ENCODE peak calls at places on chromosomes 7 and 10, in five cellular contexts. N is cardiac fibroblast; J is GOT3; T is OCI-LY7; M is effector CD4-positive, alpha-beta T cell. I is an unnamed sample.

GRCh38 chr7:18619311-18619710 is 123.8 kb downstream of the HDAC9 start:
- DNase-seq in N (no peak), J (no peak), T (no peak), M (no peak), I (no peak)

GRCh38 chr10:13812804-13813203 is 226.0 kb downstream of the PRPF18 start:
- DNase-seq in N (no peak), J (no peak), T (no peak), M (no peak), I (no peak)

GRCh38 chr10:50613726-50614443 is 9.9 kb downstream of the SGMS1 start:
- DNase-seq in N (no peak), J (no peak), T (no peak), M (no peak), I (no peak)

GRCh38 chr10:32271617-32272016 is 75.3 kb downstream of the EPC1 start:
- DNase-seq in N (peak; percentile 57), J (no peak), T (no peak), M (no peak), I (no peak)

GRCh38 chr10:114507449-114507848 is 103.1 kb upstream of the AFAP1L2 start:
- DNase-seq in N (no peak), J (no peak), T (no peak), M (no peak), I (no peak)

GRCh38 chr10:5951167-5951711 is 26.1 kb downstream of the IL15RA start:
- DNase-seq in N (peak; percentile 60), J (no peak), T (no peak), M (no peak), I (no peak)

GRCh38 chr10:95183132-95183450 is 10.9 kb upstream of the ACSM6 start:
- DNase-seq in N (peak; percentile 35), J (no peak), T (peak; percentile 32), M (no peak), I (no peak)

GRCh38 chr7:106418094-106418493 is 133.3 kb upstream of the NAMPT start:
- DNase-seq in N (peak; percentile 85), J (no peak), T (no peak), M (no peak), I (no peak)

GRCh38 chr10:106931159-106931852 is 233.2 kb downstream of the SORCS1 start:
- DNase-seq in N (no peak), J (no peak), T (no peak), M (no peak), I (no peak)

GRCh38 chr10:73991846-73992245 is 6.1 kb upstream of the VCL start:
- DNase-seq in N (no peak), J (no peak), T (peak; percentile 54), M (peak; percentile 55), I (no peak)

GRCh38 chr7:25847331-25848070 is 304.5 kb upstream of the NFE2L3 start:
- DNase-seq in N (peak; percentile 79), J (no peak), T (no peak), M (no peak), I (no peak)

GRCh38 chr10:96505150-96506136 is 8.3 kb downstream of the TLL2 start:
- DNase-seq in N (no peak), J (no peak), T (no peak), M (no peak), I (no peak)

GRCh38 chr7:139733751-139734150 is 44.0 kb downstream of the HIPK2 start:
- DNase-seq in N (no peak), J (no peak), T (no peak), M (no peak), I (no peak)

GRCh38 chr10:86260564-86260963 is 106.0 kb downstream of the GRID1 start:
- DNase-seq in N (no peak), J (no peak), T (no peak), M (no peak), I (no peak)

GRCh38 chr10:5165738-5166137 is 19.2 kb downstream of the AKR1C8 start:
- DNase-seq in N (peak; percentile 31), J (no peak), T (peak; percentile 12), M (no peak), I (no peak)

GRCh38 chr7:116122972-116123595 is 87.3 kb upstream of the TES start:
- DNase-seq in N (peak; percentile 79), J (no peak), T (peak; percentile 14), M (no peak), I (peak; percentile 56)

GRCh38 chr7:119377-120163 is 72.8 kb upstream of the FAM20C start:
- DNase-seq in N (no peak), J (no peak), T (no peak), M (no peak), I (no peak)

GRCh38 chr10:71297343-71297742 is 21.7 kb upstream of the SLC29A3 start:
- DNase-seq in N (no peak), J (no peak), T (no peak), M (no peak), I (no peak)

I was measured in SW 1271.